ENCODE peak calls at places on chromosomes 13 and 19, in five cellular contexts. C is A549, L is fibroblast of gingiva, N is nucleus accumbens, D is astrocyte. G is an unnamed sample.

GRCh38 chr13:25608181-25608580 is 236.4 kb downstream of the ATP8A2 start:
- DNase-seq in C (no peak), L (no peak), N (no peak), D (no peak), G (peak; percentile 23)

GRCh38 chr19:45558399-45558878 is 26.2 kb downstream of the OPA3 start:
- DNase-seq in C (peak; percentile 83), L (no peak), N (peak; percentile 3), D (no peak), G (peak; percentile 74)

GRCh38 chr13:32165791-32166190 is 134.2 kb downstream of the FRY start:
- DNase-seq in C (no peak), L (peak; percentile 12), N (no peak), D (no peak), G (no peak)

GRCh38 chr13:103517066-103517767 is 451.0 kb upstream of the SLC10A2 start:
- DNase-seq in C (no peak), L (no peak), N (no peak), D (no peak), G (no peak)

GRCh38 chr13:112892759-112893569 is 76.0 kb upstream of the MCF2L start:
- DNase-seq in C (no peak), L (no peak), N (no peak), D (no peak), G (no peak)

GRCh38 chr19:46036745-46037126 is 4.1 kb downstream of the IGFL4 start:
- DNase-seq in C (no peak), L (no peak), N (no peak), D (no peak), G (no peak)

GRCh38 chr13:104372128-104372527 is 1305.9 kb upstream of the SLC10A2 start:
- DNase-seq in C (no peak), L (no peak), N (no peak), D (no peak), G (no peak)

GRCh38 chr19:17488593-17489391 is 18.5 kb downstream of the SLC27A1 start:
- DNase-seq in C (peak; percentile 66), L (no peak), N (no peak), D (no peak), G (no peak)

GRCh38 chr13:39023761-39024160 is 14.1 kb downstream of the PROSER1 start:
- DNase-seq in C (no peak), L (no peak), N (no peak), D (no peak), G (peak; percentile 79)

GRCh38 chr19:34235425-34235940 is 18.9 kb upstream of the GARRE1 start:
- DNase-seq in C (no peak), L (no peak), N (no peak), D (no peak), G (no peak)

GRCh38 chr13:41465965-41466364 is 8.6 kb downstream of the RGCC start:
- DNase-seq in C (no peak), L (no peak), N (no peak), D (no peak), G (no peak)

GRCh38 chr19:36140289-36141038 is 598 bp downstream of the CAPNS1 start:
- DNase-seq in C (peak; percentile 89), L (peak; percentile 36), N (peak; percentile 52), D (peak; percentile 67), G (peak; percentile 64)

GRCh38 chr13:33111414-33112110 is 95.3 kb downstream of the KL start:
- DNase-seq in C (no peak), L (peak; percentile 55), N (no peak), D (peak; percentile 55), G (peak; percentile 78)

G was measured in choroid plexus epithelial cell.